ENCODE peak calls at places on chromosomes 1 and 21, in four cellular contexts. B is ovary, H is body of pancreas, J is esophagus squamous epithelium. Q is an unnamed sample.

GRCh38 chr1:175237389-175237788 is 44.8 kb upstream of the KIAA0040 start:
- DNase-seq in H (no peak), B (no peak), J (no peak), Q (no peak)

GRCh38 chr1:60388092-60388987 is 314.8 kb upstream of the C1orf87 start:
- DNase-seq in J (no peak), B (no peak), H (no peak), Q (no peak)

GRCh38 chr1:174839211-174839610 is 160.5 kb upstream of the CACYBP start:
- DNase-seq in B (no peak), H (no peak), J (no peak), Q (no peak)

GRCh38 chr1:1116701-1117468 is 996 bp upstream of the C1orf159 start:
- DNase-seq in H (no peak), J (no peak), B (peak; percentile 47), Q (no peak)

GRCh38 chr1:3066826-3067225 is 2.2 kb upstream of the PRDM16 start:
- DNase-seq in J (no peak), H (peak; percentile 45), B (no peak), Q (peak; percentile 59)

GRCh38 chr1:230125633-230126528 is 58.8 kb downstream of the GALNT2 start:
- DNase-seq in H (no peak), B (no peak), J (no peak), Q (no peak)

GRCh38 chr21:39189857-39190604 is 6.8 kb upstream of the PSMG1 start:
- DNase-seq in B (no peak), H (no peak), J (no peak), Q (no peak)

GRCh38 chr1:60273185-60273584 is 199.6 kb upstream of the C1orf87 start:
- DNase-seq in H (no peak), B (no peak), J (no peak), Q (no peak)

GRCh38 chr1:33080885-33081553 is at the start of gene AZIN2:
- DNase-seq in H (peak; percentile 98), B (peak; percentile 99), J (peak; percentile 84), Q (peak; percentile 99)

GRCh38 chr21:18951291-18952038 is 547.9 kb upstream of the TMPRSS15 start:
- DNase-seq in B (no peak), J (no peak), H (no peak), Q (no peak)

GRCh38 chr1:91608876-91609275 is 108.2 kb downstream of the CDC7 start:
- DNase-seq in J (no peak), H (no peak), B (no peak), Q (no peak)

GRCh38 chr1:21342961-21343838 is 52.9 kb upstream of the ECE1 start:
- DNase-seq in H (no peak), B (no peak), J (no peak), Q (no peak)

GRCh38 chr1:180563013-180563827 is 4.5 kb downstream of the OVAAL start:
- DNase-seq in J (no peak), H (no peak), B (no peak), Q (no peak)

GRCh38 chr1:111520040-111520439 is 16.6 kb upstream of the ADORA3 start:
- DNase-seq in B (no peak), J (no peak), H (no peak), Q (no peak)

GRCh38 chr1:198273901-198274300 is 117.1 kb downstream of the NEK7 start:
- DNase-seq in H (no peak), B (no peak), J (no peak), Q (no peak)

GRCh38 chr1:209873067-209873810 is 45.5 kb downstream of the UTP25 start:
- DNase-seq in J (no peak), H (no peak), B (no peak), Q (no peak)

GRCh38 chr1:2327841-2328240 is 63.5 kb downstream of the MORN1 start:
- DNase-seq in J (no peak), B (no peak), H (no peak), Q (no peak)

GRCh38 chr21:45002381-45003204 is 62.8 kb downstream of the SLX9 start:
- DNase-seq in H (peak; percentile 6), J (no peak), B (peak; percentile 12), Q (peak; percentile 72)

GRCh38 chr1:33060579-33061083 is 20.3 kb upstream of the AZIN2 start:
- DNase-seq in H (no peak), J (no peak), B (no peak), Q (no peak)

GRCh38 chr1:59903136-59903754 is 23.3 kb downstream of the CYP2J2 start:
- DNase-seq in J (no peak), H (peak; percentile 42), B (no peak), Q (no peak)

GRCh38 chr1:20496241-20496661 is 10.2 kb upstream of the CAMK2N1 start:
- DNase-seq in J (no peak), B (no peak), H (no peak), Q (no peak)

GRCh38 chr1:59013276-59013927 is 229.6 kb upstream of the JUN start:
- DNase-seq in H (peak; percentile 52), B (peak; percentile 61), J (no peak), Q (peak; percentile 82)

GRCh38 chr1:93766451-93766850 is 84.8 kb upstream of the BCAR3 start:
- DNase-seq in B (no peak), H (no peak), J (no peak), Q (no peak)

GRCh38 chr1:5718716-5719632 is 273.3 kb downstream of the NPHP4 start:
- DNase-seq in J (no peak), H (no peak), B (no peak), Q (peak; percentile 48)

GRCh38 chr1:32246888-32247273 is at the start of gene FAM167B:
- DNase-seq in B (no peak), H (no peak), J (no peak), Q (no peak)

GRCh38 chr1:37438037-37438970 is 36.1 kb upstream of the ZC3H12A start:
- DNase-seq in B (no peak), J (no peak), H (no peak), Q (no peak)

GRCh38 chr21:36749935-36750578 is 51.1 kb downstream of the SIM2 start:
- DNase-seq in H (no peak), B (no peak), J (no peak), Q (peak; percentile 38)

GRCh38 chr1:207313131-207313530 is 8.3 kb upstream of the CD55 start:
- DNase-seq in B (no peak), H (no peak), J (no peak), Q (no peak)

GRCh38 chr1:62318756-62319544 is at the start of gene KANK4:
- DNase-seq in J (no peak), B (no peak), H (peak; percentile 50), Q (no peak)

GRCh38 chr1:234925440-234926251 is 203.0 kb downstream of the TOMM20 start:
- DNase-seq in B (no peak), H (peak; percentile 51), J (no peak), Q (no peak)

GRCh38 chr21:46221664-46222435 is 6.7 kb downstream of the LSS start:
- DNase-seq in B (no peak), H (no peak), J (no peak), Q (no peak)
- H3K36me3 ChIP-seq in B (no peaks in the 10 kb centered on the region), H (no peaks in the 10 kb centered on the region), J (peaks cover 28% of the 10 kb centered on the region), Q (no peaks in the 10 kb centered on the region)

GRCh38 chr1:28246427-28246832 is 10.5 kb downstream of the ATP5IF1 start:
- DNase-seq in J (no peak), B (no peak), H (peak; percentile 43), Q (no peak)
- TF ChIP-seq POLR2A in J (no peak), B (no peak), H (no peak), Q (no peak)

GRCh38 chr1:185581020-185581419 is 153.2 kb upstream of the HMCN1 start:
- DNase-seq in B (no peak), H (no peak), J (no peak), Q (no peak)
- H3K9me3 ChIP-seq in B (peaks cover 3% of the 10 kb centered on the region), H (no peaks in the 10 kb centered on the region), J (peaks cover 40% of the 10 kb centered on the region), Q (peaks cover 23% of the 10 kb centered on the region)

GRCh38 chr1:54384471-54384870 is 21.7 kb downstream of the SSBP3 start:
- DNase-seq in B (no peak), J (no peak), H (no peak), Q (no peak)

GRCh38 chr1:54381524-54381923 is 24.7 kb downstream of the SSBP3 start:
- DNase-seq in J (no peak), B (no peak), H (no peak), Q (no peak)

GRCh38 chr1:54390655-54391054 is 15.5 kb downstream of the SSBP3 start:
- DNase-seq in J (no peak), H (no peak), B (no peak), Q (peak; percentile 83)

GRCh38 chr1:54384921-54385726 is 21.1 kb downstream of the SSBP3 start:
- DNase-seq in B (no peak), J (no peak), H (no peak), Q (no peak)

GRCh38 chr1:54385727-54386022 is 20.5 kb downstream of the SSBP3 start:
- DNase-seq in H (no peak), B (no peak), J (no peak), Q (no peak)
- H3K36me3 ChIP-seq in H (no peaks in the 10 kb centered on the region), B (no peaks in the 10 kb centered on the region), J (no peaks in the 10 kb centered on the region), Q (no peaks in the 10 kb centered on the region)

GRCh38 chr1:204402391-204402790 is 9.2 kb downstream of the PPP1R15B start:
- DNase-seq in H (no peak), B (no peak), J (no peak), Q (no peak)

GRCh38 chr1:204401747-204402146 is 9.9 kb downstream of the PPP1R15B start:
- DNase-seq in J (no peak), B (no peak), H (no peak), Q (no peak)

GRCh38 chr1:204398197-204399125 is 13.2 kb downstream of the PPP1R15B start:
- DNase-seq in H (peak; percentile 87), B (peak; percentile 32), J (no peak), Q (no peak)

GRCh38 chr1:204404629-204405028 is 7.0 kb downstream of the PPP1R15B start:
- DNase-seq in B (no peak), J (no peak), H (no peak), Q (no peak)

GRCh38 chr1:204400893-204401510 is 10.6 kb downstream of the PPP1R15B start:
- DNase-seq in J (no peak), B (no peak), H (no peak), Q (no peak)
- TF ChIP-seq POLR2A in J (no peak), B (no peak), H (no peak), Q (no peak)

DNA sequence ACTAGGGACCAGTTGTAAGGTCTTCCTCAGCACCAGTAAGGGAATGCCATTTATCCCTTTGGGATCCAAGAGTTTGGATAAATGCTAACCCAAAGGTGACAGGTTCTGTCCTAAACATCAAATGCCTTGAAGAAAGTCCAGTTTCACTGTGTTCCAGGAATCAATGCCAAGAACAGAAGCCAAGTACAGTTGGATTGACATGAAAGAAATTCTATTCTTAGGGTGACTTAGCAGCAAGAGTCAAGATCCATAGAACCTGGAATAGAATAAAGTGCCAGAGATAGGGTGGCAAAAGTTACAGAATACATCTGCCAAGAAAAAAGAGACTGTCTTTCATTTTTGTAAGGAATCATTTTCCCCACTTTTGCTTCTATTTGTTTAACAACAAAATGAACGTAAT is 94.9 kb upstream of the ADAMTS5 start:
- DNase-seq in B (no peak), H (no peak), J (no peak), Q (no peak)
- H3K9me3 ChIP-seq in B (no peaks in the 10 kb centered on the region), H (no peaks in the 10 kb centered on the region), J (no peaks in the 10 kb centered on the region), Q (peaks cover 14% of the 10 kb centered on the region)